ENCODE peak calls at places on chromosome 11, in ten cellular contexts. U, L, H, T, A, G, C, I, K and Q are unnamed samples.
A peak's percentile ranks its signal among the peaks of the same experiment; 100 is the strongest.

GRCh38 chr11:132028380-132029240 is 658.2 kb downstream of the NTM start:
- DNase-seq in U (peak; percentile 73), L (peak; percentile 44), H (no peak), T (no peak), A (no peak), G (no peak), C (no peak), I (peak; percentile 68), K (no peak), Q (peak; percentile 20)

GRCh38 chr11:27726981-27727380 is 26.7 kb upstream of the BDNF start:
- DNase-seq in U (no peak), L (no peak), H (no peak), T (no peak), A (no peak), G (no peak), C (no peak), I (no peak), K (no peak), Q (no peak)

GRCh38 chr11:130211781-130212401 is 52.3 kb downstream of the ST14 start:
- DNase-seq in U (no peak), L (no peak), H (no peak), T (peak; percentile 77), A (no peak), G (no peak), C (no peak), I (no peak), K (peak; percentile 34), Q (no peak)

GRCh38 chr11:104105155-104105554 is 58.8 kb downstream of the PDGFD start:
- DNase-seq in U (no peak), L (no peak), H (no peak), T (no peak), A (no peak), G (no peak), C (no peak), I (peak; percentile 52), K (no peak), Q (no peak)

GRCh38 chr11:23569547-23569946 is 709.3 kb upstream of the CCDC179 start:
- DNase-seq in U (no peak), L (no peak), H (no peak), T (no peak), A (no peak), G (no peak), C (no peak), I (peak; percentile 7), K (no peak), Q (no peak)

GRCh38 chr11:128895505-128895904 is 4.3 kb downstream of the KCNJ5 start:
- DNase-seq in U (no peak), L (no peak), H (no peak), T (no peak), A (no peak), G (no peak), C (no peak), I (no peak), K (no peak), Q (no peak)

GRCh38 chr11:111026241-111026640 is 219.3 kb upstream of the POU2AF2 start:
- DNase-seq in U (no peak), L (no peak), H (no peak), T (no peak), A (no peak), G (no peak), C (no peak), I (no peak), K (no peak), Q (no peak)

GRCh38 chr11:64633555-64634159 is 42.6 kb downstream of the SLC22A12 start:
- DNase-seq in U (no peak), L (no peak), H (no peak), T (no peak), A (no peak), G (no peak), C (no peak), I (no peak), K (no peak), Q (no peak)

GRCh38 chr11:125670131-125670530 is 10.5 kb downstream of the ACRV1 start:
- DNase-seq in U (no peak), L (no peak), H (no peak), T (no peak), A (no peak), G (no peak), C (no peak), I (no peak), K (no peak), Q (peak; percentile 59)

GRCh38 chr11:69008774-69009440 is 4.1 kb downstream of the MRGPRF start:
- DNase-seq in U (peak; percentile 97), L (no peak), H (no peak), T (peak; percentile 66), A (no peak), G (peak; percentile 51), C (no peak), I (peak; percentile 95), K (no peak), Q (peak; percentile 81)

GRCh38 chr11:27100534-27100933 is 59.9 kb downstream of the BBOX1 start:
- DNase-seq in U (no peak), L (no peak), H (no peak), T (no peak), A (no peak), G (no peak), C (no peak), I (peak; percentile 44), K (no peak), Q (no peak)

GRCh38 chr11:8186429-8186828 is 17.6 kb upstream of the RIC3 start:
- DNase-seq in U (no peak), L (no peak), H (no peak), T (no peak), A (no peak), G (no peak), C (no peak), I (no peak), K (no peak), Q (no peak)

GRCh38 chr11:132125855-132126841 is 755.7 kb downstream of the NTM start:
- DNase-seq in U (peak; percentile 51), L (no peak), H (no peak), T (no peak), A (peak; percentile 3), G (no peak), C (no peak), I (peak; percentile 33), K (no peak), Q (peak; percentile 9)

GRCh38 chr11:106353031-106353430 is 275.6 kb downstream of the AASDHPPT start:
- DNase-seq in U (no peak), L (no peak), H (no peak), T (no peak), A (no peak), G (no peak), C (no peak), I (no peak), K (no peak), Q (no peak)

GRCh38 chr11:111344032-111344431 is 35.0 kb downstream of the POU2AF1 start:
- DNase-seq in U (peak; percentile 97), L (no peak), H (no peak), T (no peak), A (no peak), G (no peak), C (no peak), I (peak; percentile 58), K (no peak), Q (no peak)

GRCh38 chr11:126375726-126376125 is 20.2 kb downstream of the ST3GAL4 start:
- DNase-seq in U (peak; percentile 85), L (no peak), H (no peak), T (no peak), A (no peak), G (no peak), C (no peak), I (no peak), K (no peak), Q (no peak)